ENCODE peak calls at places on chromosome 13, in four cellular contexts. Z is tibial artery; G is CD8-positive, alpha-beta T cell; X is GM23338. E is an unnamed sample.

GRCh38 chr13:79295906-79296564 is 110.0 kb downstream of the RBM26 start:
- DNase-seq in Z (no peak), G (no peak), X (no peak), E (no peak)

GRCh38 chr13:50208826-50209335 is 193.6 kb downstream of the KCNRG start:
- DNase-seq in Z (peak; percentile 49), G (no peak), X (peak; percentile 54), E (peak; percentile 87)

GRCh38 chr13:51632643-51633357 is 48.5 kb downstream of the WDFY2 start:
- DNase-seq in Z (no peak), G (no peak), X (peak; percentile 54), E (no peak)

GRCh38 chr13:52925775-52926285 is 77.4 kb upstream of the PCDH8 start:
- DNase-seq in Z (no peak), G (no peak), X (no peak), E (no peak)

GRCh38 chr13:102311901-102312300 is 89.9 kb downstream of the FGF14 start:
- DNase-seq in Z (no peak), G (no peak), X (no peak), E (no peak)

GRCh38 chr13:109968876-109969577 is 182.6 kb upstream of the IRS2 start:
- DNase-seq in Z (no peak), G (no peak), X (no peak), E (no peak)

GRCh38 chr13:101942038-101942437 is 459.8 kb downstream of the FGF14 start:
- DNase-seq in Z (peak; percentile 36), G (no peak), X (peak; percentile 76), E (no peak)

GRCh38 chr13:41668130-41668757 is 210.9 kb downstream of the RGCC start:
- DNase-seq in Z (peak; percentile 57), G (peak; percentile 19), X (peak; percentile 91), E (peak; percentile 90)

GRCh38 chr13:107992542-107992941 is 222.8 kb downstream of the LIG4 start:
- DNase-seq in Z (no peak), G (no peak), X (no peak), E (no peak)

GRCh38 chr13:20188649-20189553 is 3.8 kb downstream of the GJB2 start:
- DNase-seq in Z (no peak), G (no peak), X (peak; percentile 77), E (no peak)

GRCh38 chr13:88142653-88143052 is 471.5 kb downstream of the SLITRK5 start:
- DNase-seq in Z (no peak), G (no peak), X (no peak), E (no peak)

GRCh38 chr13:96109125-96109524 is 19.2 kb downstream of the HS6ST3 start:
- DNase-seq in Z (no peak), G (no peak), X (no peak), E (no peak)

GRCh38 chr13:24670927-24671326 is 9.3 kb upstream of the ATP12A start:
- DNase-seq in Z (no peak), G (no peak), X (peak; percentile 87), E (no peak)

GRCh38 chr13:45370922-45371406 is 30.0 kb upstream of the TPT1 start:
- DNase-seq in Z (peak; percentile 64), G (peak; percentile 60), X (peak; percentile 93), E (peak; percentile 21)

GRCh38 chr13:20127263-20127562 is 33.6 kb downstream of the GJA3 start:
- DNase-seq in Z (no peak), G (no peak), X (no peak), E (no peak)

GRCh38 chr13:37656247-37656940 is 57.8 kb upstream of the POSTN start:
- DNase-seq in Z (peak; percentile 20), G (no peak), X (no peak), E (no peak)

GRCh38 chr13:32134241-32134801 is 102.7 kb downstream of the FRY start:
- DNase-seq in Z (no peak), G (no peak), X (no peak), E (no peak)